ENCODE peak calls at places on chromosomes 7 and 10, in four cellular contexts. I is breast epithelium, W is thoracic aorta, P is WERI-Rb-1. G is an unnamed sample.

GRCh38 chr7:3747452-3747851 is 446.4 kb downstream of the SDK1 start:
- DNase-seq in I (no peak), P (no peak), W (no peak), G (no peak)

GRCh38 chr10:73803680-73804286 is 7.6 kb downstream of the NDST2 start:
- DNase-seq in I (no peak), W (no peak), P (no peak), G (no peak)

GRCh38 chr7:13742719-13743640 is 246.5 kb downstream of the ETV1 start:
- DNase-seq in W (no peak), P (peak), I (no peak), G (no peak)

GRCh38 chr10:101578803-101579515 is 9.1 kb downstream of the POLL start:
- DNase-seq in I (no peak), W (no peak), P (no peak), G (no peak)

GRCh38 chr10:84224411-84225028 is 824 bp downstream of the LRIT2 start:
- DNase-seq in W (no peak), I (no peak), P (no peak), G (no peak)

GRCh38 chr10:114753126-114753525 is 68.5 kb upstream of the FHIP2A start:
- DNase-seq in I (no peak), W (no peak), P (no peak), G (no peak)

GRCh38 chr10:132677096-132677904 is 108.6 kb downstream of the NKX6-2 start:
- DNase-seq in P (no peak), I (peak), W (no peak), G (no peak)

GRCh38 chr10:30062090-30062489 is 2.7 kb upstream of the JCAD start:
- DNase-seq in I (no peak), P (no peak), W (no peak), G (no peak)

GRCh38 chr10:125263551-125263950 is 103.2 kb upstream of the CTBP2 start:
- DNase-seq in I (no peak), W (no peak), P (no peak), G (no peak)

GRCh38 chr7:71987200-71987767 is 424.9 kb downstream of the CALN1 start:
- DNase-seq in P (no peak), I (no peak), W (no peak), G (no peak)

GRCh38 chr10:1119027-1119426 is 62.8 kb downstream of the WDR37 start:
- DNase-seq in I (no peak), W (no peak), P (no peak), G (no peak)

GRCh38 chr10:12644380-12645144 is 295.2 kb downstream of the CAMK1D start:
- DNase-seq in W (no peak), I (no peak), P (no peak), G (no peak)

GRCh38 chr10:126373982-126374381 is 14.3 kb downstream of the ADAM12 start:
- DNase-seq in P (no peak), W (no peak), I (no peak), G (no peak)

GRCh38 chr7:153401795-153402720 is 642.5 kb downstream of the ACTR3B start:
- DNase-seq in P (no peak), I (no peak), W (no peak), G (no peak)

GRCh38 chr7:7159063-7159645 is 23.2 kb upstream of the C1GALT1 start:
- DNase-seq in I (no peak), P (no peak), W (no peak), G (no peak)

GRCh38 chr7:96300981-96301380 is 20.9 kb downstream of the SLC25A13 start:
- DNase-seq in P (no peak), I (no peak), W (no peak), G (no peak)

GRCh38 chr7:70040971-70041766 is 442.9 kb downstream of the AUTS2 start:
- DNase-seq in W (no peak), P (no peak), I (no peak), G (no peak)

GRCh38 chr10:78953124-78954008 is 115.4 kb upstream of the ZMIZ1 start:
- DNase-seq in W (no peak), I (no peak), P (no peak), G (no peak)

GRCh38 chr7:114150704-114151103 is 231.9 kb upstream of the PPP1R3A start:
- DNase-seq in P (no peak), W (no peak), I (no peak), G (no peak)

GRCh38 chr10:12640550-12640949 is 291.2 kb downstream of the CAMK1D start:
- DNase-seq in P (no peak), W (no peak), I (no peak), G (no peak)

GRCh38 chr10:80739328-80739727 is 201.6 kb downstream of the SH2D4B start:
- DNase-seq in I (no peak), P (no peak), W (no peak), G (no peak)

GRCh38 chr7:23474098-23474828 is 4.0 kb upstream of the IGF2BP3 start:
- DNase-seq in I (no peak), W (no peak), P (peak), G (peak)

GRCh38 chr7:103445228-103446020 is 583 bp downstream of the SLC26A5 start:
- DNase-seq in I (no peak), P (no peak), W (no peak), G (no peak)

GRCh38 chr10:55550241-55550640 is 749.2 kb upstream of the PCDH15 start:
- DNase-seq in W (no peak), I (no peak), P (no peak), G (no peak)

DNA sequence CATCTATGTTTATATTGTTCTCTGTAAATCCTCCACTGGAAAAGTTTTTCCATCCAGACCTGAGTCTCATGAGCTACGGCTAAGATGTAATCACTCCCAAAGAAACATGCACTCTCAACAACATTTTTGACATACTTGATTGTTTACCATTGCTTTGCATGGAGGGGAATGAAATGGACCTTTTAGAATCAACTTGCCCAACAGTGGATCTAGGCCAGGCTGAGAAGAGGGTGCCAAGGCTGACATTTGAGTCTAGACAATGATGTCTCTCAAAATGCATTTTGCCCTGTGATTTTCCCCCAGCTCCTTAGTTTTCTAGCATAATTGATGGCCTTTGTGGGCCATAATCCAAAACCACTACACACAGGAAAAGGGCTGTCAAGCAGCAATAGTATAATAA is 297.8 kb upstream of the KLF6 start:
- DNase-seq in W (no peak), P (no peak), I (no peak), G (no peak)
- H3K27ac ChIP-seq in W (peak), P (no peak), I (peak), G (no peak)

DNA sequence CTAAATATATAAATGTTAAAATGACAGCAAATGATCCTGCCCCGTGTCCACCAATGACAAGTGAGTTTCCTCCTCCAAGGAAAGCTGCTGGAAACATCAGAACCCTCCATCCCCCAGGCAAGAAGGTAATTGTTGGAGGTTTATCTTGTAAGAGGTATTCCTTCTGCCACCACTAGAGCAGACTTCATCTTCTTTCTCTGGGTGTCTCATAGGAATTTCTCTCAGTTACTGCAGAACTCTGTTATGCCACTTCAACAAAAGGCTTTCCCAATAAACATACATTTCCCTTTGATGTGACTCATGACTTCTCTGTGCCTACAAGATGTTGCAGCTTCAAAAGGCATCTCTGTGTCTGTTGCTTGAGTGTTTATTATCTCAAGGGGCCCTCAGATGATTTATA is 279.1 kb downstream of the BMPER start:
- DNase-seq in I (no peak), P (no peak), W (no peak), G (no peak)
- TF ChIP-seq CTCF in I (no peak), P (peak), W (no peak), G (no peak)

DNA sequence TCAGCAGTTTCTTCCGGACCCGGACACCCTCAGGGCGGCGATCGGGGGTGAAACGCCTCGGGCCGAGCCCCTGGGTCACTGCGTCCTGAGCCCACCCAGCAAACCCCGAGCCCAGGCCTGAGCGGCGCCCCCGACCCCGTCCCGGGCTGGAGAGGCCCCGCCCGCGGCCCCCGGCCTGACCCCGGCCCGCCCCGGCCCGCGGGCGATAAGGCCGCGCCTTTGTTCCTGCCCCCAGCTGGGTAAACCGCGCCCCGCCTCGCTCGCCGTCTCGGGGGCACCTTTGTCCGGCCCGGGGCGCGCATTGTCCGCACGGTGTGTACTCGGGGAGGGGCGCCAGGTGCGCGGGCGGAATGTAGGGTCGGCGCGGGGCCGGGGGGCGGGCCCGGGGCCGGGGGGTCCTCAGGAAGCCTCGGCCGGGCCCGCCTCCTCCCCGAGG is 10.8 kb downstream of the MNX1 start:
- DNase-seq in P (no peak), I (no peak), W (no peak), G (no peak)
- H3K27ac ChIP-seq in P (peak), I (no peak), W (no peak), G (no peak)

DNA sequence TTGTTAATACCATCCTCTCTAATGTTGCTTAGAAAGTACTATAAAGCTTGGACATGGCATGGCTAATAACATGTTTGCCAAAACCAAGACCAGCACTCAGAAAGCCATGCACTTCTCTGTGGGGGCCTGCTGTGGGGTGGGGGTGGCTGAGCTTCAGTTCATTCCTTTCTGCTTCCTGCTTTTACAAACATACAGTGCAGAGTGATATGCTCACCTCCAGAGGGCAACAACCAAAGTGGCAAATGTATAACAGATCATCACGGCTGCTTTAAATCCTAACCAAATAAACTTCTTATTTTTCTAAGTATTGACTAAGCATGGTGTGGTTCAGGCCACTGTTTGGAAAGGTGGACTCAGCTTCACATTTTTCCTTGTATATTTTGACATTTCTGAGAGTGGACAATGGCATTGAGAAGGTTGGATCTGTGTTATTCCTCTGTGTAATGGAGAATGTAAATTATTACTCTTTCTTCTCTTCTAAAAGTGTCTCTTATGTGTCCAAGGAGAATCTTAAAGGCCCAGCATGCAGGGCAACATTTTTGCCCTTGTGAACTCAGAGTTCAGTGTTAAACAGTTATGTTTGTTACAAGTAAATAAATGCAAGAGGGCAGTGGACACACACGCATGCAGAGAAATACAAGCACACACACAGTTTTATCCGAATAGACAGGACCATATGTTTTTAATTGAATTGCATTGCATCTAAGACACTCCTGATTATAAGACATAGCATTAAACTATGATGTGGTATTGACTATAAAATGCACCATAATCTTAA is 186.1 kb downstream of the HERPUD2 start:
- DNase-seq in P (no peak), I (no peak), W (no peak), G (no peak)
- TF ChIP-seq CTCF in P (peak), I (no peak), W (no peak), G (no peak)